ENCODE peak calls at places on chromosomes 3 and 15, in five cellular contexts. X is GM12878, O is K562, L is H1, K is GM12891. U is an unnamed sample.

GRCh38 chr3:105764378-105765376 is 104.1 kb downstream of the CBLB start:
- DNase-seq in K (no peak), X (no peak), O (no peak), L (no peak), U (no peak)

GRCh38 chr15:39358441-39359041 is 222.3 kb upstream of the THBS1 start:
- DNase-seq in O (peak), L (no peak), X (no peak), K (no peak), U (no peak)

GRCh38 chr3:57512174-57512573 is 32.0 kb downstream of the DNAH12 start:
- DNase-seq in L (no peak), X (no peak), O (no peak), K (no peak), U (no peak)

GRCh38 chr3:136778865-136779264 is 26.7 kb upstream of the STAG1 start:
- DNase-seq in O (no peak), X (no peak), L (no peak), K (no peak), U (no peak)

GRCh38 chr3:127732879-127733350 is 60.2 kb downstream of the ABTB1 start:
- DNase-seq in L (no peak), O (no peak), K (no peak), X (no peak), U (no peak)

GRCh38 chr3:146625117-146625775 is 20.1 kb upstream of the PLSCR5 start:
- DNase-seq in X (no peak), K (no peak), O (no peak), L (no peak), U (no peak)

GRCh38 chr3:195899701-195900425 is 8.5 kb downstream of the TNK2 start:
- DNase-seq in O (no peak), L (no peak), K (no peak), X (no peak), U (no peak)

GRCh38 chr3:184172681-184173373 is 1.8 kb upstream of the AP2M1 start:
- DNase-seq in L (no peak), K (no peak), X (no peak), O (no peak), U (no peak)

GRCh38 chr15:56467626-56468025 is 2.7 kb upstream of the MNS1 start:
- DNase-seq in O (no peak), L (no peak), X (no peak), K (no peak), U (no peak)

GRCh38 chr3:195334967-195335366 is 64.0 kb upstream of the XXYLT1 start:
- DNase-seq in O (no peak), X (no peak), K (no peak), L (no peak), U (no peak)

GRCh38 chr3:64203216-64203615 is 22.1 kb downstream of the PRICKLE2 start:
- DNase-seq in L (no peak), K (no peak), X (no peak), O (no peak), U (no peak)

GRCh38 chr3:43871627-43872245 is 181.0 kb downstream of the ABHD5 start:
- DNase-seq in O (no peak), K (no peak), X (no peak), L (peak), U (no peak)

GRCh38 chr15:95559875-95560394 is 770.6 kb upstream of the NR2F2 start:
- DNase-seq in K (no peak), L (no peak), X (no peak), O (peak), U (no peak)

GRCh38 chr3:175374705-175375104 is 515.6 kb downstream of the NAALADL2 start:
- DNase-seq in X (no peak), L (no peak), O (no peak), K (no peak), U (no peak)

GRCh38 chr15:80496101-80496500 is 91.9 kb downstream of the ARNT2 start:
- DNase-seq in O (no peak), K (no peak), X (no peak), L (no peak), U (no peak)

GRCh38 chr3:77296527-77296926 is 256.6 kb downstream of the ROBO2 start:
- DNase-seq in L (no peak), O (peak), X (no peak), K (no peak), U (no peak)

DNA sequence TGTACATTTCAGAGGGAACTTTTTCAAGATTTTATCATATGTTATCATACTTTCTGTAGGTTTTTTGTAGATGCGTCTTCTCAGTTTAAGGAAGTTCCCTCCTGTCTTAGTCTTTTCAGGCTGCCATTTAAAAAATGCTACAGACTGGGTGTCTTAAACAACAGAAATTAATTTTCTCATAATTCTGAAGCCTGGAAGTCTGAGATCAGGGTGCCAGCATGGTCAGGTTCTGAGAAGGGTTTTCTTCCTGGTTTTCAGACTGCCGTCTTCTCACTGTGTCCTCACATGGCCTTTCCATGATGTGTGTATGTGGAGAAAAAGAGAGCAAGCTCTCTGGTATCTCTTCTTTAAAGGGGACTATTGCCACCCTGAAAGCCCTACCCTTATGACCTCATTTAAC is 189.9 kb upstream of the SOX2 start:
- DNase-seq in K (no peak), O (no peak), X (no peak), L (no peak), U (no peak)
- TF ChIP-seq TAF1 in K (no peak), O (no peak), X (no peak), L (no peak), U (no peak)

DNA sequence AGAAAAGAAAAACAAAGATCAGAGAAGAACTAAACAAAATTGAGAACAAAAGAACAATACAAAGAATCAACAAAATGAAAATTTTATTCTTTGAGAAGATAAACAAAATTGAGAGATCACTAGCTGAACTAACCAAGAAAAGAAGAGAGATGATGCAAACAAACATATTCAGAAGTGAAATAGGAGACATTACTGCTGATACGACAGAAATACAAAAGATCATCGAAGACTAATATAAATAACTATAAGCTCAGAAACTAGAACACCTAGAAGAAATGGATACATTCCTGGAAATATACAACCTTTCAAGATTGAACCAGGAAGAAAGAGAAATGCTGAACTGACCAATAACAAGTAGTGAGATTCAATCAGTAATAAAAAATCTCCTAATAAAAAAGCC is 533.1 kb upstream of the PPP2R3A start:
- DNase-seq in K (no peak), O (no peak), X (no peak), L (no peak), U (no peak)
- TF ChIP-seq POLR2AphosphoS5 in K (no peak), O (no peak), X (no peak), L (no peak), U (no peak)

DNA sequence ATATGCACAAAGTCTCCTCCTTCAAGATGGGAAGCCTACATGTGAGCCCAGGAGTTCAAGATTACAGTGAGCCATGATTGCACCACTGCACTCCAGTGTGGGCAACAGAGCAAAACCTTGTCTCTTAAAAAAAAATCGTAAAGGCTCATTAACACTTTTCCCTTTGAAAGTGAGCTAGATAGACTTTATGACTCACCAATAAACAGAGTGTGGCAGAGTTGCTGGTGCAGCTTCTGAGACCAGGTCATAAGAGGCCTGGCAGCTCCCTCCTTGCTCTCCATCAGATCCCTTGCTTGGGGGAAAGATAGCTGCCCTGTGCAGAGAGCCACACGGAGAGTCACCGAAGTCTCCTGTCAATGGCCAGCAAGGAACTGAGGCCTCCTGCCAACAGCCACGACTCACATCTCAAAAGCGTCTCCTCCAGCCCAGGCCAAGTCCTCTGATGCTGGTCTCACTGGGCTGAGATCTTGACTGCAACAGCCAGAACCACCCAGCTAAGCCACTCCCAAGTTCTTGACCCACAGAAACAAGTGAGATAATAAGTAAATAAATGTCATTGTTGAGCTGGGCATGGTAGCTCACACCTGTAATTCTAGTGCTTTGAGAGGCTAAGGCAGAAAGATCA is 8.7 kb upstream of the GP9 start:
- DNase-seq in L (no peak), X (no peak), K (no peak), O (no peak), U (no peak)
- TF ChIP-seq POLR2A in L (no peak), X (no peak), K (no peak), O (no peak), U (no peak)

GRCh38 chr3:46505953-46506352 is 8.2 kb downstream of the RTP3 start:
- DNase-seq in X (no peak), K (no peak), L (no peak), O (no peak), U (no peak)
- TF ChIP-seq TAF1 in X (no peak), K (no peak), L (no peak), O (no peak), U (no peak)

U was measured in GM12892.